ENCODE peak calls at places on chromosomes 16 and 17, in five cellular contexts. W, T, H, X and Q are unnamed samples.

GRCh38 chr17:50347087-50347893 is 1.4 kb downstream of the XYLT2 start:
- DNase-seq in W (no peak), T (peak), H (peak), X (no peak), Q (no peak)

GRCh38 chr17:29115906-29116651 is 64.1 kb downstream of the MYO18A start:
- DNase-seq in W (no peak), T (no peak), H (peak), X (no peak), Q (peak)

GRCh38 chr16:14289692-14290340 is 218.7 kb downstream of the MRTFB start:
- DNase-seq in W (no peak), T (no peak), H (peak), X (no peak), Q (peak)

GRCh38 chr17:42670199-42670924 is 6.4 kb downstream of the PLEKHH3 start:
- DNase-seq in W (no peak), T (no peak), H (no peak), X (peak), Q (peak)

GRCh38 chr17:40548982-40549680 is 16.1 kb downstream of the CCR7 start:
- DNase-seq in W (no peak), T (peak), H (peak), X (peak), Q (no peak)

GRCh38 chr17:19558946-19559345 is 25.3 kb downstream of the SLC47A1 start:
- DNase-seq in W (no peak), T (no peak), H (peak), X (no peak), Q (no peak)

GRCh38 chr17:38864636-38865398 is 5.0 kb upstream of the LASP1 start:
- DNase-seq in W (no peak), T (no peak), H (peak), X (no peak), Q (no peak)

GRCh38 chr16:81873843-81874752 is 95.0 kb downstream of the PLCG2 start:
- DNase-seq in W (peak), T (peak), H (peak), X (peak), Q (peak)

GRCh38 chr16:81315271-81316175 is 761 bp downstream of the GAN start:
- DNase-seq in W (peak), T (peak), H (peak), X (peak), Q (peak)

GRCh38 chr17:31486351-31487062 is 95.0 kb downstream of the RAB11FIP4 start:
- DNase-seq in W (no peak), T (peak), H (no peak), X (no peak), Q (no peak)

GRCh38 chr16:58814348-58814801 is 80.3 kb upstream of the GOT2 start:
- DNase-seq in W (peak), T (no peak), H (peak), X (peak), Q (peak)

GRCh38 chr17:42347198-42347597 is 41.0 kb downstream of the STAT3 start:
- DNase-seq in W (no peak), T (peak), H (peak), X (peak), Q (no peak)

GRCh38 chr16:12078405-12079245 is 102.1 kb downstream of the SNX29 start:
- DNase-seq in W (no peak), T (no peak), H (no peak), X (no peak), Q (no peak)

GRCh38 chr16:11621920-11622651 is 35.4 kb upstream of the LITAF start:
- DNase-seq in W (no peak), T (no peak), H (no peak), X (no peak), Q (peak)

GRCh38 chr16:86577314-86577971 is 906 bp upstream of the FOXL1 start:
- DNase-seq in W (no peak), T (no peak), H (no peak), X (no peak), Q (no peak)

GRCh38 chr17:1147664-1148063 is 32.1 kb downstream of the ABR start:
- DNase-seq in W (peak), T (peak), H (peak), X (no peak), Q (peak)

GRCh38 chr16:62408760-62409159 is 372.5 kb upstream of the CDH8 start:
- DNase-seq in W (peak), T (no peak), H (no peak), X (no peak), Q (peak)

GRCh38 chr16:5215911-5216310 is 118.3 kb upstream of the EEF2KMT start:
- DNase-seq in W (no peak), T (no peak), H (no peak), X (no peak), Q (no peak)

GRCh38 chr17:20172378-20172775 is 163.2 kb downstream of the SPECC1 start:
- DNase-seq in W (no peak), T (no peak), H (no peak), X (no peak), Q (no peak)

GRCh38 chr16:85462405-85463227 is 150.5 kb upstream of the GSE1 start:
- DNase-seq in W (no peak), T (peak), H (peak), X (peak), Q (peak)

GRCh38 chr17:28711723-28712036 is at the start of gene PROCA1:
- DNase-seq in W (no peak), T (no peak), H (no peak), X (no peak), Q (peak)

GRCh38 chr16:57358527-57359095 is at the start of gene CCL22:
- DNase-seq in W (no peak), T (no peak), H (no peak), X (no peak), Q (no peak)

GRCh38 chr17:35152741-35153140 is 5.1 kb downstream of the UNC45B start:
- DNase-seq in W (no peak), T (no peak), H (no peak), X (no peak), Q (no peak)

GRCh38 chr17:79789943-79790804 is 6.7 kb downstream of the CBX8 start:
- DNase-seq in W (peak), T (no peak), H (peak), X (no peak), Q (peak)

GRCh38 chr16:3058173-3059030 is 7.0 kb upstream of the IL32 start:
- DNase-seq in W (peak), T (peak), H (peak), X (no peak), Q (peak)
- TF ChIP-seq CTCF in W (no peak), T (no peak), H (no peak), X (no peak), Q (no peak)

GRCh38 chr17:37741334-37742113 is 3.3 kb downstream of the HNF1B start:
- DNase-seq in W (no peak), T (no peak), H (no peak), X (no peak), Q (no peak)
- TF ChIP-seq CTCF in W (no peak), T (no peak), H (no peak), X (no peak), Q (no peak)

GRCh38 chr16:51050379-51050710 is 100.7 kb downstream of the SALL1 start:
- DNase-seq in W (no peak), T (no peak), H (no peak), X (no peak), Q (no peak)

GRCh38 chr16:51049276-51049675 is 101.8 kb downstream of the SALL1 start:
- DNase-seq in W (no peak), T (no peak), H (no peak), X (no peak), Q (no peak)

GRCh38 chr16:51048544-51048943 is 102.5 kb downstream of the SALL1 start:
- DNase-seq in W (no peak), T (no peak), H (peak), X (no peak), Q (no peak)

GRCh38 chr16:51051671-51052070 is 99.4 kb downstream of the SALL1 start:
- DNase-seq in W (no peak), T (no peak), H (no peak), X (no peak), Q (no peak)

GRCh38 chr16:51049678-51050378 is 101.2 kb downstream of the SALL1 start:
- DNase-seq in W (no peak), T (no peak), H (no peak), X (no peak), Q (no peak)
- TF ChIP-seq CTCF in W (no peak), T (no peak), H (no peak), X (no peak), Q (no peak)

DNA sequence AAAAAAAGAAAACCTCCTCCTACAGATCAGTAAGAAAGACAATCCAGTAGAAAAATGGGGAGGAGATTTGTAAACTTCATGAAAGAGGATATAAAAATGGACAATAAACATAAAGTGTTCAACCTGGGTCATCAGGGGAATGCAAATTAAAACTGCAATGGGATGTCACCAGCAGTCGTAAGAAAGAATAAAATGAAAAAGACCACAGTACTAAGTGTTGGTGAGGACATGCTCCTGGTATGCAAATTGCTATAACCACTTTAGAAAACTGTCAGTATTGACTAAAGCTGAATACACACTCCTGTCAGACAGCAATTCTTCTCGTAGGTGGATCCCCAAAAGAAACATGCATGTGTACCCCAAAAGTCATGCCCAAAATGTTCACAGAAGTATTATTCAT is 265.3 kb upstream of the CACNG5 start:
- DNase-seq in W (no peak), T (no peak), H (no peak), X (no peak), Q (no peak)
- TF ChIP-seq CTCF in W (no peak), T (no peak), H (no peak), X (no peak), Q (no peak)

GRCh38 chr16:66549284-66550131 is at the start of gene TK2:
- DNase-seq in W (peak), T (peak), H (peak), X (peak), Q (peak)
- TF ChIP-seq CTCF in W (no peak), T (no peak), H (peak), X (no peak), Q (no peak)

GRCh38 chr17:8923762-8924161 is 41.7 kb downstream of the PIK3R5 start:
- DNase-seq in W (no peak), T (no peak), H (no peak), X (no peak), Q (no peak)
- TF ChIP-seq CTCF in W (no peak), T (no peak), H (no peak), X (no peak), Q (no peak)

GRCh38 chr16:71645450-71645849 is 19.5 kb downstream of the MARVELD3 start:
- DNase-seq in W (no peak), T (no peak), H (peak), X (no peak), Q (no peak)
- TF ChIP-seq CTCF in W (peak), T (no peak), H (peak), X (no peak), Q (no peak)

GRCh38 chr16:68328151-68328859 is 17.5 kb downstream of the PRMT7 start:
- DNase-seq in W (peak), T (peak), H (peak), X (peak), Q (peak)
- TF ChIP-seq CTCF in W (peak), T (peak), H (peak), X (peak), Q (peak)

GRCh38 chr17:8062807-8063483 is 24.1 kb downstream of the ALOX15B start:
- DNase-seq in W (no peak), T (no peak), H (no peak), X (no peak), Q (no peak)

GRCh38 chr17:8059131-8059530 is 20.3 kb downstream of the ALOX15B start:
- DNase-seq in W (no peak), T (no peak), H (no peak), X (no peak), Q (no peak)

GRCh38 chr17:8062435-8062806 is 23.6 kb downstream of the ALOX15B start:
- DNase-seq in W (no peak), T (no peak), H (peak), X (no peak), Q (no peak)

GRCh38 chr17:8057691-8058114 is 18.8 kb downstream of the ALOX15B start:
- DNase-seq in W (peak), T (no peak), H (peak), X (no peak), Q (no peak)

DNA sequence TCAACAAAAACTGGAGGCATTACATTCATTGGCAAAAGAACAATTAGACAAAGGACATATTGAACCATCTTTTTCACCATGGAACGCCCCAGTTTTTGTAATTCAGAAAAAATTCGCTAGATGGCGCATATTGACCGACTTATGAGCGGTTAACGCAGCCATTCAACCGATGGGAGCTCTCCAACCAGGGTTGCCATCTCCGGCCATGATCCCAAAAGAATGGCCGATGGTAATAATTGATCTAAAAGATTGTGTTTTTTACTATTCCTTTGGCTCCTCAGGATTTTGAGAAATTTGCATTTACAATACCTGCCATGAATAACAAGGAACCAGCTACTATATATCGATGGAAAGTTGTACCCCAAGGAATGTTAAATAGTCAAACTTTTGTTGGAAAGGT is 21.4 kb downstream of the ALOX15B start:
- DNase-seq in W (peak), T (no peak), H (peak), X (peak), Q (peak)
- TF ChIP-seq CTCF in W (peak), T (peak), H (peak), X (peak), Q (peak)

DNA sequence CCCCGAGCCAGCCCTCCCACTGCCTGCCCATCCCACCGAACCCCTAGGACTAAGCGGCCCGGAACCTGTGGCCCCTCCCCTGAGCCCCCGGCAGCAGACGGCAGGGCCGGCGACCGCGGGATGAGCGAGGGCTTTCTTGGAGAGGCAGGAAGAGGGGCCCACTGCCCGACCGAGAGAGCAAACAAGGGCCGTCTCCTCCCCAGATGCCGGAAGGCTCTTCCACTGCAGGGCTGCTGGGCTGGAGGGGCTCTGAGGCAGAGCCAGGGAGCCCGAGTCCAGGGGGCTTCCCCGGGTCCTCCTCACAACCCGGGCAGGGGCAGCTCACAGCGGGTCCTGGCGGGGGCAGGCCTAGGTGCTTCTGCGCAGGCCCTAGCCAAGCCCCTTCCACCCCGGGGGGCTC is 2.9 kb downstream of the PERCC1 start:
- DNase-seq in W (no peak), T (no peak), H (no peak), X (no peak), Q (peak)
- TF ChIP-seq CTCF in W (no peak), T (no peak), H (no peak), X (no peak), Q (no peak)